ENCODE peak calls at places on chromosomes 7 and 10, in six cellular contexts. H is endodermal cell, U is adrenal gland, Y is astrocyte of the spinal cord, B is uterus, J is esophagus squamous epithelium. C is an unnamed sample.

GRCh38 chr10:85612378-85612775 is 754.2 kb downstream of the GRID1 start:
- DNase-seq in H (peak), B (no peak), U (no peak), J (no peak), Y (no peak), C (no peak)

GRCh38 chr10:121085386-121085785 is 234.2 kb downstream of the WDR11 start:
- DNase-seq in Y (no peak), B (no peak), H (peak), U (no peak), J (no peak), C (no peak)

GRCh38 chr7:23277359-23277989 is 21.7 kb upstream of the MALSU1 start:
- DNase-seq in B (no peak), Y (peak), J (no peak), H (peak), U (peak), C (peak)

GRCh38 chr10:61186408-61186807 is 242.4 kb upstream of the RHOBTB1 start:
- DNase-seq in J (no peak), H (no peak), U (no peak), Y (no peak), B (no peak), C (no peak)

GRCh38 chr10:69092959-69093850 is 5.3 kb downstream of the SRGN start:
- DNase-seq in J (peak), Y (peak), B (peak), H (peak), U (peak), C (peak)

GRCh38 chr7:129606801-129607200 is 4.7 kb upstream of the NRF1 start:
- DNase-seq in Y (no peak), U (no peak), H (no peak), B (no peak), J (no peak), C (no peak)

GRCh38 chr10:34911661-34912205 is 96.6 kb upstream of the PARD3 start:
- DNase-seq in U (no peak), H (no peak), Y (no peak), J (no peak), B (no peak), C (no peak)

GRCh38 chr10:113780681-113781250 is 29.3 kb downstream of the PLEKHS1 start:
- DNase-seq in H (no peak), J (no peak), Y (no peak), U (no peak), B (no peak), C (no peak)

GRCh38 chr7:94296886-94297285 is 97.8 kb upstream of the COL1A2 start:
- DNase-seq in J (no peak), U (no peak), H (no peak), Y (no peak), B (no peak), C (no peak)

GRCh38 chr7:142516038-142516501 is 233.2 kb upstream of the PRSS1 start:
- DNase-seq in U (no peak), H (peak), J (no peak), B (no peak), Y (peak), C (peak)

GRCh38 chr10:62025901-62026879 is 124.7 kb downstream of the ARID5B start:
- DNase-seq in B (no peak), J (no peak), H (no peak), Y (peak), U (no peak), C (no peak)

GRCh38 chr7:131241381-131241780 is 86.3 kb upstream of the MKLN1 start:
- DNase-seq in H (no peak), J (no peak), B (no peak), Y (no peak), U (no peak), C (no peak)

GRCh38 chr7:131242123-131242650 is 85.5 kb upstream of the MKLN1 start:
- DNase-seq in B (no peak), Y (no peak), H (no peak), U (no peak), J (no peak), C (no peak)

GRCh38 chr7:131249483-131249882 is 78.2 kb upstream of the MKLN1 start:
- DNase-seq in Y (no peak), B (no peak), J (no peak), U (no peak), H (no peak), C (no peak)

GRCh38 chr7:131249003-131249402 is 78.7 kb upstream of the MKLN1 start:
- DNase-seq in Y (peak), J (no peak), B (peak), H (peak), U (peak), C (peak)

DNA sequence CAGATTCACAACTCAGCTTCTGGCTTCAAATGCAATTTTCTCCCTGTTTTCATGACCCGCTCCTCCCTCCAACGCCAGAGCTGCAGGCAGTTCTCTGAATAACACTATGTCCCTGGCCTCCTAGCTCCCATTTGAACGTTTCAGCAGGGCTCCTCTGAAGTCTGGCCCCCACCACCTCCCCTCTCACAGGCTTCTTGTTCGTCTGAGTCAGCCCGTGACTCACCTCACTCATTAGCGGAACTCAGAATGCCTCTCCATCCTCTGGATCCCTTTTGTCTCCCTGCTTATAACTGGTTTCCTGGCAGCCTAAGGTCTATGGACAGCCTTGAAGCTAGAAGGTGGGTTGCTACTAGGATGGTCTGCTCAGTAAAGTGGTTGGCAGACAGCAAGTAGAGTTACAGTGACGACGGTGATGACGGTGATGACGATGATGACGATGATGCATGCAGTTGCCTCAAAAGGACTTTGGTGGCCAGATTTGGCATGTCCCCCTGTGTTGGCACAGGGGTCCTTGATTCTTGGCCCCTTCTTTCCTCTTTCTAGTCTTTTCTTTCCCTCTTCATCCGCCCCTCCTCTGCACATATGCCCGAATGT is 83.3 kb upstream of the MKLN1 start:
- DNase-seq in B (peak), U (peak), Y (peak), H (peak), J (no peak), C (peak)
- TF ChIP-seq CTCF in B (no peak), U (no peak), Y (no peak), H (no peak), J (no peak), C (no peak)

DNA sequence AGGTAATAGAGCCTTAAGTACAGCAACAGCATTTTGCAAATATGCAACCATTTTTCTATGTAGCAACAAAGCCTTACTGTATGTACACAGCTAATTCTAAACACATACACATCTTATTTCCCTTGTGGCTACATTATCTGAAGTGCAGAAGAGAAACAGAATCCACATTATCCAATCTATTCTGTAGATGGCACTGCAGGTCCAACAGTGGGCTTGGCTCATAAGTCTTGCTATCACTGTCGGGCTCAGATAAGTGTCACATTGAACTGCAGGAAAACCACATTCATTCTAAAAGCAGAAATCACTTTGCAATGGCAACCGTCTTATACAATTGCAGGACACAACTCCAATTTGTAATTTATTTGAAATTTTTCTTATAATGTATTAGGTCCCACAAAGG is 109.8 kb upstream of the NOBOX start:
- DNase-seq in H (no peak), U (no peak), B (no peak), J (no peak), Y (no peak), C (peak)
- TF ChIP-seq CTCF in H (peak), U (peak), B (no peak), J (peak), Y (no peak), C (peak)

DNA sequence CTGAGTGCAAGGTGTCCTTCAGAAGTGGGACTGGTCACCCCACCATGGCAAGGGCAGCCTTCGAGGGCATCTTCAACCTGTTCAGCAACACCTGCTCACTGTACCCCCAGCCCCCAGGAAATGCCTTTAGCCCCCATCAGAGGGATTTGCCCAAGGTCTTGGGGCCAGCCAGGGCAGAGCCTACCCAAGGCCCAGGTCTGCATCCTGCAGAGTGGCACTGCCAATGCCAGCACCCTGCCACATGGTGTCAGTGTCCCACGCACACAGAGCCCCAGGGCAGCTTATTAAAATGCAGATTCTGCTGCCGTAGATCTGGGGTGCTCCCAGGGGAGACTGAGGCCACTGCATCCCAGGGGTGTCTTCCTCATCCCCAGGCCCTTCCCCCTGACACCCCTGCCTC is 106.2 kb upstream of the KCTD7 start:
- DNase-seq in Y (no peak), U (peak), J (no peak), B (no peak), H (no peak), C (peak)
- TF ChIP-seq CTCF in Y (peak), U (peak), J (peak), B (no peak), H (peak), C (peak)

GRCh38 chr10:594584-595270 is 94.7 kb downstream of the DIP2C start:
- DNase-seq in Y (no peak), J (no peak), U (no peak), H (no peak), B (peak), C (no peak)

GRCh38 chr10:596725-597345 is 92.6 kb downstream of the DIP2C start:
- DNase-seq in J (no peak), H (no peak), B (no peak), Y (no peak), U (no peak), C (no peak)

GRCh38 chr10:593901-594457 is 95.5 kb downstream of the DIP2C start:
- DNase-seq in B (peak), H (no peak), U (no peak), Y (peak), J (no peak), C (no peak)

GRCh38 chr10:593421-593820 is 96.0 kb downstream of the DIP2C start:
- DNase-seq in H (no peak), U (no peak), B (no peak), J (no peak), Y (no peak), C (no peak)

GRCh38 chr10:595473-595872 is 94.0 kb downstream of the DIP2C start:
- DNase-seq in J (no peak), Y (no peak), H (no peak), B (no peak), U (no peak), C (no peak)
- TF ChIP-seq CTCF in J (no peak), Y (no peak), H (no peak), B (no peak), U (no peak), C (no peak)

GRCh38 chr7:74657692-74658170 is at the start of gene GTF2I:
- DNase-seq in Y (no peak), B (no peak), H (no peak), U (no peak), J (no peak), C (no peak)

GRCh38 chr7:74656421-74656910 is 1.1 kb upstream of the GTF2I start:
- DNase-seq in U (peak), J (no peak), Y (peak), B (peak), H (peak), C (peak)

GRCh38 chr7:74658171-74659004 is 870 bp downstream of the GTF2I start:
- DNase-seq in J (peak), Y (peak), U (peak), H (peak), B (peak), C (peak)

GRCh38 chr7:74655785-74656420 is 1.6 kb upstream of the GTF2I start:
- DNase-seq in U (no peak), Y (peak), J (no peak), H (no peak), B (no peak), C (no peak)

DNA sequence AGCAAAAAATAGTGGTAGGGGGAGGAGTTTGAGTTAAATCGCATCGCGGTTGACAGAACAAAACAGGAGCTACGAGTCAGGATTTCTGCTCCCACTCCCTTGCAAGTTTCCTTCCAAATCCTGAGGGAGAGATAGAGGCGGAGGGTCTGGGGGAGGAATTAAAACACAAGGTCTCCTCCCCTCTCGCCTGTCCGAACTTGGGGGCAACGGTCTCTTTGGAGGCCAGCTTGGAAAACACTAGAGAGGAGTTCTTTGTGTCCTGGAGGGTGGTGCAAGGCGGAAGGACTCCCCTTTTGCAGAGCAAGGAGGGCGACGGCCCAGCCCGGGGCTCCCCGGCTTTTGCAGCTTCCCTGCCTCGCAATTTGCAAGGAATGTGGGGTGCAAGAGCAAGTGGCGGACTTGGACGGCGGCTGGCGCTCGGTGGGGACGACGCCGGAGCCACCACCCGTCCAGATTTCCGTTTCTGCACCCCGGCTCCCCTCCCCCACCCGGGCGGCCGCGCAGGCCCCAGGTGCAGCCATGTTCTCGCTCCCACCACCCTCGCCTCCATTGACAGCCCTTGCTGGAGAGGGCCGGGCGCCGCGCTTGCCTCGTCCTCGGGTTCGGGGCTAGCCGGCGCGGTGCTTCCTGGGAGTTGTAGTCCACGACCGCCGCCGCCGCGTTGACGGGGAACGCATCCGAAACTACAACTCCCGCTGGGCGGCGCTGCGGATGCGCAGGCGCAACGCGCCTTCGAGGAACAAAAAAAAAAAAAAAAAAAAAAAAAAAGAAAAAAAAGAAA is 417 bp upstream of the GTF2I start:
- DNase-seq in U (peak), Y (peak), B (peak), H (peak), J (peak), C (peak)
- TF ChIP-seq CTCF in U (no peak), Y (no peak), B (peak), H (no peak), J (no peak), C (no peak)

GRCh38 chr7:26186364-26187311 is 13.9 kb downstream of the HNRNPA2B1 start:
- DNase-seq in H (no peak), B (no peak), U (no peak), Y (no peak), J (no peak), C (no peak)

GRCh38 chr7:26189697-26190096 is 10.8 kb downstream of the HNRNPA2B1 start:
- DNase-seq in U (no peak), B (no peak), Y (no peak), H (no peak), J (no peak), C (no peak)

GRCh38 chr7:26189000-26189539 is 11.5 kb downstream of the HNRNPA2B1 start:
- DNase-seq in H (no peak), Y (no peak), J (no peak), B (no peak), U (no peak), C (no peak)

GRCh38 chr7:26188291-26188999 is 12.1 kb downstream of the HNRNPA2B1 start:
- DNase-seq in B (no peak), U (no peak), H (peak), J (no peak), Y (no peak), C (no peak)

DNA sequence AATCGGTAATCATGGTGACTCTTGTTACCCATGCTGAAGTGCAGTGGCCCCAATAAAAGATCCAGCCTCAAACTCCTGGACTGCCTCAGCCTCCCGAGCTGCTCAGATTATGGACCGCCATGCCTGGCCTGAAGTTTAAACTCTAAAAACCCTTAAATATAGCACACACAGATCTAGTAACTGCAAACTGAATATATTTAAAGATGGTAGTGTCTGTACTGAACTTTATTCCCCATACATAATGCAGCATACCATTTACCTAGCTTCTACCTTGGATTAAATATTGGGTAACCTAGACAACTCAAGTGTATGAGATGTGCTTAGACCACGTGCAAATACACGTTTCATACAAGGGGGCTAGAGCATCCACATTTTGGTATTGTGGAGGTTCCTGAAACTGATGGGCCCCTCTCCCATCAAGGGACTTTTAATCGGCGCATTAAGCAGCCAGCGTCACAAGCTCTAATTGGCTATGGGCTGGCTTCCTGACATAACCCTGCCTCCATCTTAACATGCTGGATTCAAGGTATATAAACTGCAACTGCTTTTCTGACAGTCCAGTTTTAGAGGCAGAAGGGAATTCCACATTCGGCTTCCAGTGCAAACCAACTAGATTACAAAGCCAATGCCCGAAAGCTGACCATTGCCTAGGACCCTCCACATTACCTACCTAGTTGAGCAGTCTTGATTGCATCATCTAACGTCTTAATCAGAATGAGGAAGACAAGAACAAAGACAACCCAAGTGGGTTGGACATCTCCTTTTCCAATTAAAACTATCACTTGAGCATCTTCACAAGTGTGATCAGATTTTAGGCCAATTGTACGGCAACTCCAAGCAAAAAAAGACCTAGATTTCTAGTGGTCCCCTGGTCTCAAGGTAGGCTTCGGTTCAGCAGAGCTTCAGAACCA is 12.9 kb downstream of the HNRNPA2B1 start:
- DNase-seq in B (no peak), H (peak), J (no peak), U (no peak), Y (no peak), C (no peak)
- TF ChIP-seq CTCF in B (no peak), H (no peak), J (no peak), U (no peak), Y (no peak), C (no peak)